ENCODE peak calls at places on chromosomes 3 and 15, in four cellular contexts. One of them, this sample, is unnamed.
A peak's percentile ranks its signal among the peaks of the same experiment; 100 is the strongest.

GRCh38 chr3:94036909-94037507 is 8.6 kb upstream of the STX19 start:
- DNase-seq in hypothalamus: no peak
- DNase-seq in AG08396: peak; percentile 41
- DNase-seq in Right ventricle myocardium superior: no peak
- DNase-seq in this sample: no peak

GRCh38 chr15:41809121-41809520 is 18.8 kb upstream of the JMJD7 start:
- DNase-seq in hypothalamus: no peak
- DNase-seq in AG08396: no peak
- DNase-seq in Right ventricle myocardium superior: no peak
- DNase-seq in this sample: no peak

GRCh38 chr3:44235604-44236484 is 5.8 kb upstream of the TOPAZ1 start:
- DNase-seq in hypothalamus: peak; percentile 48
- DNase-seq in AG08396: peak; percentile 83
- DNase-seq in Right ventricle myocardium superior: peak; percentile 65
- DNase-seq in this sample: peak; percentile 13

GRCh38 chr3:42871592-42872196 is 4.0 kb downstream of the CYP8B1 start:
- DNase-seq in hypothalamus: peak; percentile 2
- DNase-seq in AG08396: no peak
- DNase-seq in Right ventricle myocardium superior: peak; percentile 55
- DNase-seq in this sample: no peak

GRCh38 chr3:122383915-122384697 is at the start of gene FAM162A:
- DNase-seq in hypothalamus: peak; percentile 95
- DNase-seq in AG08396: peak; percentile 92
- DNase-seq in Right ventricle myocardium superior: peak; percentile 98
- DNase-seq in this sample: peak; percentile 92

GRCh38 chr3:112492124-112492523 is 7.1 kb downstream of the BTLA start:
- DNase-seq in hypothalamus: no peak
- DNase-seq in AG08396: no peak
- DNase-seq in Right ventricle myocardium superior: no peak
- DNase-seq in this sample: no peak

GRCh38 chr3:186042521-186043202 is 66.2 kb downstream of the ETV5 start:
- DNase-seq in hypothalamus: no peak
- DNase-seq in AG08396: no peak
- DNase-seq in Right ventricle myocardium superior: no peak
- DNase-seq in this sample: no peak

GRCh38 chr3:176376531-176376930 is 820.8 kb downstream of the TBL1XR1 start:
- DNase-seq in hypothalamus: no peak
- DNase-seq in AG08396: no peak
- DNase-seq in Right ventricle myocardium superior: no peak
- DNase-seq in this sample: no peak

GRCh38 chr3:52431459-52432223 is 13.3 kb downstream of the SEMA3G start:
- DNase-seq in hypothalamus: no peak
- DNase-seq in AG08396: no peak
- DNase-seq in Right ventricle myocardium superior: no peak
- DNase-seq in this sample: no peak

GRCh38 chr15:77671274-77672056 is 38.8 kb upstream of the LINGO1 start:
- DNase-seq in hypothalamus: no peak
- DNase-seq in AG08396: no peak
- DNase-seq in Right ventricle myocardium superior: no peak
- DNase-seq in this sample: no peak

GRCh38 chr3:46359748-46360509 is 6.0 kb downstream of the CCR2 start:
- DNase-seq in hypothalamus: peak; percentile 25
- DNase-seq in AG08396: no peak
- DNase-seq in Right ventricle myocardium superior: no peak
- DNase-seq in this sample: no peak

GRCh38 chr3:77815467-77815866 is 775.6 kb downstream of the ROBO2 start:
- DNase-seq in hypothalamus: no peak
- DNase-seq in AG08396: no peak
- DNase-seq in Right ventricle myocardium superior: no peak
- DNase-seq in this sample: no peak

GRCh38 chr15:90407871-90408317 is 19.9 kb downstream of the IQGAP1 start:
- DNase-seq in hypothalamus: no peak
- DNase-seq in AG08396: no peak
- DNase-seq in Right ventricle myocardium superior: no peak
- DNase-seq in this sample: no peak

GRCh38 chr15:73346735-73347312 is 21.9 kb downstream of the HCN4 start:
- DNase-seq in hypothalamus: no peak
- DNase-seq in AG08396: no peak
- DNase-seq in Right ventricle myocardium superior: peak; percentile 67
- DNase-seq in this sample: no peak

GRCh38 chr15:24761704-24762302 is 86.2 kb downstream of the NPAP1 start:
- DNase-seq in hypothalamus: no peak
- DNase-seq in AG08396: peak; percentile 23
- DNase-seq in Right ventricle myocardium superior: no peak
- DNase-seq in this sample: no peak

GRCh38 chr3:35673017-35673416 is 33.7 kb downstream of the ARPP21 start:
- DNase-seq in hypothalamus: no peak
- DNase-seq in AG08396: no peak
- DNase-seq in Right ventricle myocardium superior: no peak
- DNase-seq in this sample: no peak

This sample was measured in hippocampal formation.